ENCODE peak calls at places on chromosomes 13 and 19, in four cellular contexts. M is RKO; G is OCI-LY7; T is stimulated activated CD8-positive, alpha-beta memory T cell treated with anti-CD3 and anti-CD28 coated beads, Interleukin-7, amount 100 ng/mL, for 1 hour. U is an unnamed sample.

GRCh38 chr19:47882890-47883289 is 3.2 kb downstream of the SULT2A1 start:
- DNase-seq in T (no peak), G (no peak), M (no peak), U (no peak)

GRCh38 chr19:16588089-16588823 is 16.0 kb upstream of the SLC35E1 start:
- DNase-seq in T (no peak), G (peak), M (no peak), U (peak)

GRCh38 chr19:11404588-11405258 is 14.4 kb downstream of the RGL3 start:
- DNase-seq in M (no peak), T (no peak), G (no peak), U (no peak)

GRCh38 chr13:94115054-94115453 is 364.4 kb downstream of the DCT start:
- DNase-seq in T (no peak), G (no peak), M (no peak), U (no peak)

GRCh38 chr19:1672038-1672768 is 19.8 kb upstream of the TCF3 start:
- DNase-seq in M (no peak), T (no peak), G (peak), U (peak)

GRCh38 chr13:24671367-24672117 is 8.7 kb upstream of the ATP12A start:
- DNase-seq in T (no peak), G (peak), M (peak), U (no peak)

GRCh38 chr19:31627824-31628223 is 278.6 kb upstream of the TSHZ3 start:
- DNase-seq in M (no peak), T (no peak), G (no peak), U (no peak)

GRCh38 chr13:64546371-64546770 is 2683.8 kb downstream of the PCDH9 start:
- DNase-seq in T (no peak), M (no peak), G (no peak), U (no peak)

GRCh38 chr13:51525567-51526165 is 58.6 kb upstream of the WDFY2 start:
- DNase-seq in T (no peak), G (no peak), M (peak), U (no peak)

GRCh38 chr19:8087876-8088275 is 35.3 kb downstream of the CCL25 start:
- DNase-seq in T (no peak), G (no peak), M (no peak), U (no peak)

GRCh38 chr19:56076413-56076998 is 44.6 kb downstream of the ZNF787 start:
- DNase-seq in M (peak), T (no peak), G (peak), U (peak)

GRCh38 chr19:42069619-42070293 is at the start of gene GRIK5:
- DNase-seq in T (no peak), G (no peak), M (no peak), U (no peak)

GRCh38 chr19:50266896-50267295 is 62.3 kb downstream of the KCNC3 start:
- DNase-seq in G (peak), T (no peak), M (no peak), U (peak)

GRCh38 chr19:35644987-35645679 is 3.0 kb upstream of the COX6B1 start:
- DNase-seq in G (peak), M (peak), T (no peak), U (peak)

GRCh38 chr19:8108560-8109445 is 40.6 kb downstream of the FBN3 start:
- DNase-seq in G (no peak), M (no peak), T (no peak), U (no peak)

GRCh38 chr19:542173-542866 is 1.5 kb upstream of the GZMM start:
- DNase-seq in M (no peak), T (no peak), G (no peak), U (no peak)

GRCh38 chr19:8141726-8142524 is 7.5 kb downstream of the FBN3 start:
- DNase-seq in T (no peak), G (no peak), M (no peak), U (no peak)

GRCh38 chr13:67351915-67352314 is 121.8 kb upstream of the PCDH9 start:
- DNase-seq in G (no peak), M (no peak), T (no peak), U (no peak)

GRCh38 chr19:6719540-6719861 is 949 bp downstream of the C3 start:
- DNase-seq in G (no peak), M (no peak), T (no peak), U (no peak)

GRCh38 chr19:3682741-3683404 is 17.4 kb downstream of the PIP5K1C start:
- DNase-seq in G (no peak), T (no peak), M (no peak), U (no peak)

GRCh38 chr19:46863818-46864629 is 3.2 kb downstream of the ARHGAP35 start:
- DNase-seq in T (no peak), M (peak), G (no peak), U (no peak)